ENCODE peak calls at places on chromosomes 2 and 18, in six cellular contexts. K is brain microvascular endothelial cell, F is A549, Y is lower leg skin, X is cardiac muscle cell, M is WERI-Rb-1. V is an unnamed sample.

GRCh38 chr2:201622306-201622705 is 21.0 kb downstream of the TMEM237 start:
- DNase-seq in M (no peak), Y (no peak), K (no peak), X (peak), F (no peak), V (peak)

GRCh38 chr18:76805221-76805620 is 17.1 kb upstream of the ZNF236 start:
- DNase-seq in M (no peak), Y (no peak), X (peak), F (no peak), K (peak), V (peak)

GRCh38 chr18:59725177-59725576 is 28.0 kb upstream of the CCBE1 start:
- DNase-seq in F (no peak), Y (no peak), X (peak), K (no peak), M (no peak), V (peak)

GRCh38 chr2:177705511-177705910 is 312.9 kb downstream of the AGPS start:
- DNase-seq in Y (no peak), F (no peak), K (no peak), M (no peak), X (no peak), V (no peak)

GRCh38 chr2:86621290-86621943 is 2.2 kb downstream of the RNF103 start:
- DNase-seq in F (no peak), K (no peak), X (peak), M (no peak), Y (no peak), V (peak)

GRCh38 chr2:217799553-217800432 is 203.0 kb downstream of the TNS1 start:
- DNase-seq in Y (peak), M (no peak), F (no peak), X (no peak), K (no peak), V (no peak)

GRCh38 chr2:149020432-149020851 is 18.1 kb upstream of the LYPD6B start:
- DNase-seq in M (no peak), K (no peak), X (no peak), F (no peak), Y (peak), V (no peak)

GRCh38 chr2:207338220-207338607 is 172.5 kb upstream of the KLF7 start:
- DNase-seq in F (no peak), M (no peak), K (no peak), Y (no peak), X (no peak), V (no peak)

GRCh38 chr2:240786355-240786841 is 33.6 kb downstream of the KIF1A start:
- DNase-seq in X (no peak), M (no peak), K (no peak), F (peak), Y (no peak), V (no peak)

DNA sequence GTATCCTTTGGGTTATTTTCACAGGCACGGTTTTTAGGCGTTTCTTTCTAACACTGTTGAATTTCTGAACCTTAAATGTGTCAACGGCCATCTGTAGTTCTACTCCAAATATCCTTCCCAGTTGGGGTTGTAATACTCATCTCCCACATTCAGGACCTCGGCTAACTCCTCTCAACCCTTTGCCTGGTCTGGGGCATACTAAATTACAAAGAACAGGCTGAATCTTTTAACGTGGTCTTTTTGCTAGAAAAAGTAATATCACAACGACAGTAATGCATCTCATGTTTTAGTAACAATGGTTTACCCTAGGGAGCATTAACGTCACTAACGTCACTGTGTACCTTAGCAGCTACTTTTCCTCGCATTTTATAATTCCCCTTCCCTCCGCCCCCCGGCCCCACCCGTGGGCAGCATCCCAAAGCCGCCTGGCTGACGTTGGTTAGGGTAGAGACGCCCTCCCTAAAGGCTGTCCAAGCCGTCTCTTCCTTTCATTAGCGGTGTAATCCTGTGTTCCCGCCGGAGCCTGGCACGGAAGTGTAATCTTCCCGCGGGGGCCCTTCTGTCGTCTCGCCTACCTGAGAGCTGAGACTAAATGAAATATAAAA is 2.0 kb downstream of the RPRM start:
- DNase-seq in M (no peak), F (no peak), Y (no peak), K (no peak), X (no peak), V (no peak)
- H3K4me3 ChIP-seq in M (peak), F (no peak), Y (no peak), K (no peak), X (no peak), V (no peak)

DNA sequence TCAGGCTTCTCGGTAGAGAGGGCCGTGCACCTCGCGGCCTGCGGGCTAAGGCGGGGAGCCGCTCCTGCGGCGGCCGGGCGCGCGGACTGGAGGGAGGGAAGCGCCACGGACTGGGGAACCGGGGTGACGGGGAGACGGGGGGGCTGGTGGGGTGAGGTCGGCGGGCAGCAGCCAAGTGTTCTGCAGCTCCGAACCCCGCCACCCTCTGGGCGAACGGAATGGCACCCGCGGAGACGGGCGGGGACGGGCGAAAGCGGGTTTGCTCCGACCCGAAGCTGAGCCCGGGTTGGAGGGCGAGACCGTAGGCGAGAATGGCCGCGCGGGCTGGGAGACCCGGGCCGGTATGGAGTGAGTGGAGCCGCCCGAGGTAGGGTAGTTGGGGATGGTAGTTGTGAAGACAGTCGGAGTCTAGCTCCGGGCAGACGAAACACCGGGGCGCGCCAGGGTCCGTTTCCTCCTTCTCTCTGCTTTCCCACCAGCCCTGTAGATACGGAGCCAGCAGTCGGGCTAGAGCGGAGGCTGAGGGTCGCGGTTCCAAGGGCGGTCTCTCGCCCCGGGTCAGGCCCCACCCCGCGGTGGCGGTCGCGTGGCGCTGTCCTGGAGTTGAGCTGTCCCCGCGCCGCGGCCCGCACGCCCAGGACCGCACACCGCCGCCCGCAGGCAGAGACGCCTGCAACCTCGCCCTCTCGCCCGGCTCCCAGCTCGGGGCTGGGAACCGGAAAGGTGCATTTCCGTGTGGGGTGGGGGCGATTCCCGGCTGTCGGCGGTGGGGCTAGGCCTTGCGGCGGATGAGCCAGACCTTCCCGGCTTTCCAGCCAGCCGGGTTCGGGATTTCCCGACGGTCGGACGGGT is 160.3 kb upstream of the SIX2 start:
- DNase-seq in X (peak), K (peak), Y (no peak), F (peak), M (peak), V (peak)
- TF ChIP-seq CTCF in X (no peak), K (peak), Y (no peak), F (peak), M (peak), V (peak)

GRCh38 chr2:233061591-233062446 is 1.7 kb downstream of the INPP5D start:
- DNase-seq in F (no peak), K (no peak), M (peak), Y (peak), X (peak), V (peak)

GRCh38 chr2:233061007-233061590 is 957 bp downstream of the INPP5D start:
- DNase-seq in X (no peak), K (no peak), M (no peak), F (no peak), Y (peak), V (no peak)

GRCh38 chr2:233059547-233059796 is 670 bp upstream of the INPP5D start:
- DNase-seq in Y (peak), M (no peak), K (no peak), X (no peak), F (no peak), V (no peak)

GRCh38 chr2:233059797-233060499 is at the start of gene INPP5D:
- DNase-seq in X (no peak), F (no peak), K (no peak), M (no peak), Y (peak), V (no peak)

GRCh38 chr2:233060500-233061006 is 411 bp downstream of the INPP5D start:
- DNase-seq in Y (no peak), K (no peak), M (no peak), X (no peak), F (no peak), V (no peak)
- H3K4me3 ChIP-seq in Y (peak), K (no peak), M (no peak), X (no peak), F (no peak), V (no peak)

GRCh38 chr2:27085062-27085669 is 1.4 kb upstream of the KHK start:
- DNase-seq in F (no peak), K (no peak), M (no peak), Y (no peak), X (no peak), V (no peak)

GRCh38 chr2:27087823-27088410 is 1.3 kb downstream of the KHK start:
- DNase-seq in X (no peak), F (no peak), M (no peak), K (no peak), Y (no peak), V (no peak)

GRCh38 chr2:27086090-27086721 is 366 bp upstream of the KHK start:
- DNase-seq in K (peak), M (peak), Y (peak), X (peak), F (peak), V (peak)

GRCh38 chr2:27085670-27086089 is 892 bp upstream of the KHK start:
- DNase-seq in K (peak), F (peak), Y (peak), X (peak), M (peak), V (peak)

DNA sequence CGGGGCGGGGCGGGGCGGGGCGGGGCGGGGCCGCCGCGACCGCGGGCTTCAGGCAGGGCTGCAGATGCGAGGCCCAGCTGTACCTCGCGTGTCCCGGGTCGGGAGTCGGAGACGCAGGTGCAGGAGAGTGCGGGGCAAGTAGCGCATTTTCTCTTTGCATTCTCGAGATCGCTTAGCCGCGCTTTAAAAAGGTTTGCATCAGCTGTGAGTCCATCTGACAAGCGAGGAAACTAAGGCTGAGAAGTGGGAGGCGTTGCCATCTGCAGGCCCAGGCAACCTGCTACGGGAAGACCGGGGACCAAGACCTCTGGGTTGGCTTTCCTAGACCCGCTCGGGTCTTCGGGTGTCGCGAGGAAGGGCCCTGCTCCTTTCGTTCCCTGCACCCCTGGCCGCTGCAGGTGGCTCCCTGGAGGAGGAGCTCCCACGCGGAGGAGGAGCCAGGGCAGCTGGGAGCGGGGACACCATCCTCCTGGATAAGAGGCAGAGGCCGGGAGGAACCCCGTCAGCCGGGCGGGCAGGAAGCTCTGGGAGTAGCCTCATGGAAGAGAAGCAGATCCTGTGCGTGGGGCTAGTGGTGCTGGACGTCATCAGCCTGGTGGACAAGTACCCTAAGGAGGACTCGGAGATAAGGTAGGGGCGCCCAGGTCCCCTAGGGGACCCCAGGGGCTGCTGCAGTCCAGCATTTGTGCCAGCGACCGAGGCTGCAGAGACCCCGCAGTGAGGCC is at the start of gene KHK:
- DNase-seq in K (no peak), Y (peak), M (peak), X (peak), F (peak), V (no peak)
- TF ChIP-seq CTCF in K (no peak), Y (no peak), M (no peak), X (no peak), F (no peak), V (no peak)

GRCh38 chr2:24435391-24436316 is 55.4 kb upstream of the NCOA1 start:
- DNase-seq in Y (peak), M (no peak), X (peak), F (no peak), K (peak), V (peak)
- H3K4me3 ChIP-seq in Y (no peak), M (no peak), X (no peak), F (no peak), K (no peak), V (no peak)

DNA sequence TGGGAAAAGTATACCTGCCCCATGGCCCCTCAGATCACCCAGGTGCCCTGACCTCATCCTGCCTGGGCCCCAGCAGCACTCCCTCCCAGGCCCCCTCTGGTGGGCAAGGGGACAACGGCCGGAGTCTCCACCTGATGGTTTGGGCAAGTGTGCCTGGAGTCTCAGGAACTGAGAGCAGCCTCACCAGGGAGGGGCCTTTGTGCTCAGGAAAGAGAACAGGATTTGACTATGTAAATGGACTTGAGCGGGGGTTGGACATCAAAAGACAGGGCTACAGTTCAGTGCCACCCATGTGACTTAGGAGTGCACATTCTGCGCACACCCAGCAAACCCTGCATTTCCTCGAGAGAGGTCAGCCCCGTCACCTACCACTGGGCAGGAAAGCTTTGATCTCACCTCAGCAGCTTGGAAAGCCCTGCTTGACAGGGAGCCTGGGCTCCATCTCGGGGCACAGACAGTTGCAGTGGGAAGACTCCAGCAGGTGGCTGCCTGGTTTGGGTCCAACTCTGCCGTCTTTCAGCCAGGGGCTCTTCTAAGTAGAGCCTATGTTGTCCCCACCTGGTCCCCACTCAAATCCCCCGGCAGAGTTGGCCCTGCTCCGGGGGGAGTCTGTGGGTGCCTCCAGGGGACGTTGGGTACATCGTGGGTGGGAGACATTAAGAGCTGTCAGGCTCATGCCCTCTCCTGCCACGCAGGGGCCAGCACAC is 3.3 kb downstream of the INPP5D start:
- DNase-seq in K (no peak), Y (peak), X (no peak), F (peak), M (peak), V (no peak)
- TF ChIP-seq CTCF in K (peak), Y (no peak), X (no peak), F (no peak), M (peak), V (no peak)

GRCh38 chr2:45001629-45002385 is 7.4 kb downstream of the SIX2 start:
- DNase-seq in F (no peak), M (no peak), X (no peak), Y (no peak), K (no peak), V (peak)
- H3K4me3 ChIP-seq in F (no peak), M (no peak), X (peak), Y (no peak), K (peak), V (peak)

V was measured in choroid plexus epithelial cell.